ENCODE peak calls at places on chromosomes 3 and 15, in five cellular contexts. F, G, H, C and K are unnamed samples.

GRCh38 chr15:88844749-88845386 is 41.6 kb downstream of the ACAN start:
- DNase-seq in G (no peak), F (no peak), H (no peak), C (no peak), K (no peak)

GRCh38 chr3:149621218-149622005 is 36.4 kb downstream of the WWTR1 start:
- DNase-seq in H (no peak), C (peak), F (peak), G (peak), K (no peak)

GRCh38 chr3:38458796-38459498 is 5.3 kb downstream of the ACVR2B start:
- DNase-seq in H (no peak), F (peak), G (peak), C (peak), K (no peak)

GRCh38 chr3:15292765-15293522 is 39.4 kb downstream of the SH3BP5 start:
- DNase-seq in G (peak), F (no peak), H (no peak), C (peak), K (no peak)

GRCh38 chr3:10357592-10358308 is 36.8 kb upstream of the SEC13 start:
- DNase-seq in C (peak), H (no peak), G (peak), F (peak), K (no peak)

GRCh38 chr3:149003653-149004305 is 12.4 kb downstream of the GYG1 start:
- DNase-seq in G (no peak), F (no peak), H (no peak), C (no peak), K (no peak)

GRCh38 chr15:75640483-75641175 is 605 bp upstream of the IMP3 start:
- DNase-seq in H (no peak), C (peak), F (no peak), G (peak), K (no peak)

GRCh38 chr15:58222698-58223097 is 84.5 kb downstream of the AQP9 start:
- DNase-seq in G (peak), H (no peak), F (no peak), C (no peak), K (no peak)

GRCh38 chr3:115800489-115801080 is 177.3 kb downstream of the GAP43 start:
- DNase-seq in C (peak), G (peak), F (no peak), H (no peak), K (no peak)

GRCh38 chr3:14175383-14176037 is 2.9 kb downstream of the XPC start:
- DNase-seq in C (peak), H (no peak), G (peak), F (no peak), K (no peak)

GRCh38 chr3:195209836-195210551 is 61.0 kb downstream of the XXYLT1 start:
- DNase-seq in F (peak), H (peak), G (no peak), C (peak), K (no peak)

GRCh38 chr15:67808821-67809220 is 16.5 kb upstream of the SKOR1 start:
- DNase-seq in C (no peak), H (no peak), F (no peak), G (no peak), K (no peak)

GRCh38 chr3:67154429-67154828 is 156.3 kb downstream of the KBTBD8 start:
- DNase-seq in H (no peak), F (no peak), G (no peak), C (no peak), K (no peak)

GRCh38 chr3:187744169-187745151 is 808 bp downstream of the BCL6 start:
- DNase-seq in F (no peak), C (peak), H (no peak), G (peak), K (no peak)

GRCh38 chr3:124207873-124208473 is 216.0 kb upstream of the ROPN1 start:
- DNase-seq in F (no peak), C (no peak), G (no peak), H (no peak), K (no peak)

GRCh38 chr3:127483902-127484591 is 106.5 kb downstream of the TPRA1 start:
- DNase-seq in C (no peak), H (no peak), F (no peak), G (no peak), K (no peak)

DNA sequence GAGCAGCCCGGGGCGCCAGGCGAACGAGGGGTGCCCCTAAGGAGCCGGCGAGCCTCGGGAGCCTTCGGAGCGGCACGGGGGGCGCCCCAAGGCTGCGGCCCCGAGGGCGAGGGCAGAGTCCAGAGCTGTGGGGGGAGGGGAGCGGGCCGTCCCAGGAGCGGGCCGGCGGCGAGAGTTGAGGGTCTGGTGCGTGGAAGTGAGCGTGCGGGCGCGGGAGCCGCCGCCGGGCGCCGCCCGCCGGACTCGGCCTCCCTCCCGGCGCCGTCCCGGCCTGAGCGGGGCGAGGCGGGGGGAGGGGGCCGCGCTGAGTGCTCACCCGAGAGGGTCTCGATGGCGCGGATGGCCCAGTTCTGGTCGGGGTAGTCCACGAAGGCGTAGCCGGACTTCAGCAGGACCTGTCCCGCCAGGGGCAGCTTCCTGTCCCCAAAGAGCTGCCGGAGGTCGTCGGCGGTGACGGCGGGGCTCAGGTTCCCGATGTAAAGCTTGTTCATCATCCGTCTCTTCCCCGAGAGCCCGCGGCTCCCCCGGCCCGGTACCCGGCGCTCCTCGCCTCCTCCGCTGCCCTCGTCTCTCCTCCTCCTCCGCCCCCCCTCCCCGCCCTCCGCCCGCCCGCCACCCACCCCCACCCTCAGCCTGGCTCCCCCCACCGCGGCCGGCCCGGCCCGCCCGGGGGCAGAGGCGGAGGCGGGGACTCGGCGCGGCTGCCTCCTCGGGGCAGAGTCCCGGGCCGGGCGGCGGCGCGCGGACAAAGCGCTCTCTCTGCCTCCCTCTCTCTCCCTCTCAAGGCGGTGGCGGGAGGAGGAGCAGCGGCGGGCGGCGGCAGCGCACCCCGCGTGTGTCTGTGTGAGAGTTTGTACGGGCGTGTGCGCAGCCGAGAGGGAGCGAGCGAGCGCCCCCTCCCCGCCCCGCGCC is at the start of gene IGF2BP2:
- DNase-seq in H (peak), C (peak), F (peak), G (peak), K (peak)
- TF ChIP-seq CTCF in H (no peak), C (peak), F (no peak), G (no peak), K (peak)

DNA sequence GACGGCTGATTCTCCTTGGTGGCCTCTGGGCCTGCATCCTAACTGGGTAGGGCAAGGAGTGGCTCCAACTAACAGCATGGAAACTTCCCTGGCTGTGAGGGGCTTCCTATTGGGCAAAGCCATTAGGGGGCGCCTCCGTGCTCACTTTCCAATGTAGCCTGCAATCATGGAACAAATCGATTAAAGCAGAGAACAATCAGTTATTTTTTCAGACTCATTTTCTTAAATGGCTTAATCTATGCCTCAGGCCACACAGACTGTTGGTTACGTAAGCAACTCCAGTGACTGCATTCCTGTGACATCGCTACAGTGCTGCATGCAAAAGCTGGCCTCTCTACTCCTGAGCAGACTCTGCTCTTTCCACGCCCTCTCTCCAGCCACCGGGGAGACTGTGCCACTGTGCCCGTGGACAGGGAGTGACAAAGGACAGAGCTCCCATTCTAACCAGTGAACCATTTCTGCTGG is 278.9 kb downstream of the KLF13 start:
- DNase-seq in H (no peak), F (no peak), C (peak), G (peak), K (no peak)
- TF ChIP-seq CTCF in H (no peak), F (peak), C (peak), G (no peak), K (peak)

GRCh38 chr3:34260266-34260990 is 462.0 kb downstream of the PDCD6IP start:
- DNase-seq in C (peak), G (peak), H (peak), F (no peak), K (no peak)

GRCh38 chr3:34264650-34265049 is 466.2 kb downstream of the PDCD6IP start:
- DNase-seq in H (no peak), C (no peak), F (no peak), G (no peak), K (no peak)

GRCh38 chr3:34263014-34263714 is 464.7 kb downstream of the PDCD6IP start:
- DNase-seq in C (no peak), G (no peak), F (no peak), H (no peak), K (no peak)

GRCh38 chr3:34258271-34259015 is 460.0 kb downstream of the PDCD6IP start:
- DNase-seq in F (no peak), H (no peak), G (no peak), C (peak), K (no peak)

GRCh38 chr3:34260991-34261365 is 462.5 kb downstream of the PDCD6IP start:
- DNase-seq in H (no peak), C (no peak), G (peak), F (no peak), K (no peak)
- TF ChIP-seq CTCF in H (no peak), C (no peak), G (no peak), F (no peak), K (no peak)

GRCh38 chr3:185199671-185200070 is 46.8 kb upstream of the C3orf70 start:
- DNase-seq in F (no peak), H (no peak), G (no peak), C (no peak), K (no peak)
- TF ChIP-seq CTCF in F (no peak), H (no peak), G (no peak), C (no peak), K (no peak)

DNA sequence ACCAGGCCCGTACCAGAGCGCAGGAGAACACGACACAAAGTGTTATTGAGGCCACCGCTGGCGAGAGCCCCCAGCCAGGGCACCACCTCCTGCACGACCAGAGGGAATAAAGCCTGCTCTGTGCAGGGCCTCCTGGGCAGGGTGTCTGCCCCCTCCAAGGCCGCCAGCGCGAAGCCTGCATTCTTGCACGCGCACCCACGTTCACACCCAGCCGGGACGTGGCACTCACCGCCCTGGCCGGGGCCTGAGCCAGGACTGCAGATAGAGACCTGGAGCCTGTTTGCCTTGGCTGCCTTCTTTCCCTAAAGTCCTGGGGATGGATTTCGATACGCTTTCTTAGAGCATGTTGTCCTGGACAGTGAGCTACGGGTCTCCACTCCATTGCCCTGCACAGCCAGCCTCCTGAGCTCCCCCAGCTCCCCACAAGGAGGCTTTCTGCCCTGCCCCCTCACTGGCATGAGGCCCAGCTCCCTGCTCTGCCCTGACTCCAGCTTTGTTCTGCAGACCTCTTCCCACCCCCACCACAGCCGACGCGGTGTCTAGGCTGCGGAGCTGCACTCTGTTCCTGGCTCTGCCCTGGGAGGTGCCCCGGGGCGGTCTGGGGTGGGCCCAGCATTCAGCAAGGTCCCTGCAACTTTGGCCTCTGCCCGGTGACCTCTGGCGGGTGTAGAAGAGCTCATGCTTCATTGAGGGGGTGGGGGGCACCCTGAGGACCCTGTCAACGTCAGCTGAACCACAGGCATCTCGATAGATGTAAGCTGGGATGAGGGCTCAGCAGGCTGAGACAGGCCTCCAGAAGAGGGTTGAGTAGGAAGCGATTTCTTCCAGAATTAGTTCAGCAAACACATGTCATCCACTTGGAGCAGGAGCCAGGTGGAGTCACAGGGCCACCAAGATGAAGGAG is 145.0 kb downstream of the LRRK1 start:
- DNase-seq in G (peak), H (peak), F (no peak), C (peak), K (no peak)
- TF ChIP-seq CTCF in G (no peak), H (no peak), F (no peak), C (no peak), K (no peak)

DNA sequence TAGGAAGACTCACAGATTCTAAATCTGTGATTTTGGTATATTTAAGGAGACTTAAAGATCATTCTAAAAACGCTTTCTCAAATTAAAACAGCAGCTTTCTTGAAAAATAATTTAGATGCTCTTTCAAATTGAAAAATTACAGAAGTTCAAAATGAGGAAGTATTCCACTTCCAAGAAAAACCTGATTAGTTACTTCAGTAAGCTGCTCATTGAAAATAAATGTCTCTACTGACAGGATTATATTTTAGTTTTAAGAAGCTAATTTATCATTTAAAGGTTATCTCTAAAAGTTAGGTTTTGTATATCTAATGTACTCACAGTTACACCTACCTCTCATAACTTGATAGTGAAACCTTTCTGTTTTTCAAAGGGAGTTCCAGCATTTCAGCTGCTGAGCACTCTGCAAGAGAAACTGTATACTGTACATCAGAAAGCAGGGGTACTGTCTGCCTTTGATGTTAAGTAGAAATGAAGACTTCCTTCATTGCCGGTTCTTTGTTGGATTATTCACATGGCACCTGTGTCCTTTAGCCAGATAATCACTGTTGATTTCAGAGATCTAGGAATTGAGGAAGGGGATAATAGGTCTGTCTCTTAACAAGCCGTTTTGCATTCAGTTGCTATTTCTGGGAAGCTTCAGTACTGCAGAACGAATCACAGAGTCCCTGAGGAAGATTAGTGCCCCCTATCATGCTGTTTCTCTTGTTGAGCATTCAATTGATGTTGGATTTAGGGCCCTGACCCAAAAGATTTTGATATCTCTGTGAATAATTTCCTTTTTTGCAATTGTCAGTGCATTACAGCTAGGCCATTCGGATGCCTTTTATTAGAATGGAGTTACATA is 161.7 kb downstream of the TCF12 start:
- DNase-seq in H (no peak), G (no peak), F (no peak), C (no peak), K (no peak)
- TF ChIP-seq CTCF in H (no peak), G (peak), F (no peak), C (no peak), K (peak)

GRCh38 chr15:34209421-34210282 is at the start of gene KATNBL1:
- DNase-seq in C (peak), H (peak), F (peak), G (peak), K (peak)

GRCh38 chr15:34206016-34206415 is 3.9 kb downstream of the KATNBL1 start:
- DNase-seq in G (peak), F (no peak), C (peak), H (no peak), K (no peak)

DNA sequence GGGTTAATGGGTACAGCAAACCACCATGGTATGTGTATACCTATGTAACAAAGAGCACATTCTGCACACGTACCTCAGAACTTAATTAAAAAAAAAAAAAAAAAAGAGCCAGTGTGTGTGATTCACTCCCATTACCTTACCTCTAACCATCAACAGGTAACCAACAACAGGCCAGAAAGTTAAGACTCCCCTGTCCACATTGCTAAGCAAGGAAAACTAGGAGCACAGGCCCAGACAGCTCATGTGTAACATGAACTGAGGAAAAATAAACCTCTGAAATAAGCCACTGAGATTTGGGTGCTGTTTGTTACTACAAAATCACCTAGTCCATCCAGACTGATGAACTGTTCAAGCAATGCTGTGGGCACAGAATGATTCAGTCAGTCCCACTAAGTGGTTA is 6.0 kb downstream of the KATNBL1 start:
- DNase-seq in F (no peak), G (no peak), H (no peak), C (no peak), K (no peak)
- TF ChIP-seq CTCF in F (no peak), G (no peak), H (no peak), C (no peak), K (no peak)

DNA sequence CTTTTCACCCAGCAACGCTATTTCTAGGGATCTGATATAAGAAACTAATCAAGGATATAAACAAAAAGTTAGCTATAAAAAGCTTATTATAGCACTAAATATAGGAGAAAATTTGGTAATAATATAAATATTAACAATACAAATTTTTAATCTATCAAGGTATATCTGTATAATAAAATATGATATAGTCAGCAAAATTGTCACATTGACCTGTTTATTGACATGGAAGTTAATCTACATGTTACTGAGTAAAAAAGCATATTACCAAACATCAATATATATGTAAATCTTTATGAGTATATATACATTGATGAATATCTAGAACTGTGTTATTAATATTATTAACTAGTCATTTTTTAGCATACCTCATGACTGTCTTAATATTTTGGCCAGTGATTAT is 26.6 kb downstream of the SHOX2 start:
- DNase-seq in C (no peak), G (no peak), H (no peak), F (no peak), K (no peak)
- TF ChIP-seq CTCF in C (no peak), G (no peak), H (no peak), F (no peak), K (no peak)

GRCh38 chr3:52783211-52783555 is 5.8 kb downstream of the ITIH1 start:
- DNase-seq in G (no peak), F (no peak), C (no peak), H (no peak), K (no peak)
- TF ChIP-seq CTCF in G (no peak), F (no peak), C (no peak), H (no peak), K (no peak)